ENCODE peak calls at places on chromosome 22, in four cellular contexts. One of them, this sample, is unnamed.

GRCh38 chr22:21641417-21641794 is 696 bp upstream of the SDF2L1 start:
- DNase-seq in K562: peak
- DNase-seq in IMR-90: peak
- DNase-seq in A549: peak
- DNase-seq in this sample: no peak

GRCh38 chr22:37636186-37636948 is 3.1 kb upstream of the SH3BP1 start:
- DNase-seq in IMR-90: peak
- DNase-seq in A549: no peak
- DNase-seq in K562: no peak
- DNase-seq in this sample: no peak

GRCh38 chr22:22770280-22770871 is 117.2 kb upstream of the IGLL5 start:
- DNase-seq in A549: peak
- DNase-seq in IMR-90: no peak
- DNase-seq in K562: peak
- DNase-seq in this sample: no peak

GRCh38 chr22:30728829-30729228 is 34.2 kb downstream of the OSBP2 start:
- DNase-seq in K562: no peak
- DNase-seq in IMR-90: no peak
- DNase-seq in A549: no peak
- DNase-seq in this sample: no peak

GRCh38 chr22:45608763-45609180 is 62.9 kb upstream of the ATXN10 start:
- DNase-seq in IMR-90: peak
- DNase-seq in A549: peak
- DNase-seq in K562: no peak
- DNase-seq in this sample: no peak

GRCh38 chr22:36770946-36771340 is 5.0 kb downstream of the IFT27 start:
- DNase-seq in IMR-90: no peak
- DNase-seq in A549: no peak
- DNase-seq in K562: no peak
- DNase-seq in this sample: no peak

GRCh38 chr22:35641494-35642120 is 6.6 kb upstream of the APOL6 start:
- DNase-seq in A549: no peak
- DNase-seq in IMR-90: no peak
- DNase-seq in K562: no peak
- DNase-seq in this sample: no peak

GRCh38 chr22:33883561-33883960 is 36.7 kb downstream of the LARGE1 start:
- DNase-seq in IMR-90: no peak
- DNase-seq in A549: no peak
- DNase-seq in K562: no peak
- DNase-seq in this sample: peak

GRCh38 chr22:42202048-42202447 is 68.4 kb downstream of the TCF20 start:
- DNase-seq in A549: no peak
- DNase-seq in K562: no peak
- DNase-seq in IMR-90: no peak
- DNase-seq in this sample: no peak

GRCh38 chr22:26553056-26553752 is 36.7 kb downstream of the TPST2 start:
- DNase-seq in IMR-90: peak
- DNase-seq in K562: no peak
- DNase-seq in A549: peak
- DNase-seq in this sample: no peak

GRCh38 chr22:44091021-44091721 is 67.1 kb downstream of the PARVB start:
- DNase-seq in IMR-90: no peak
- DNase-seq in K562: peak
- DNase-seq in A549: peak
- DNase-seq in this sample: no peak

GRCh38 chr22:44090571-44090905 is 66.4 kb downstream of the PARVB start:
- DNase-seq in A549: no peak
- DNase-seq in K562: no peak
- DNase-seq in IMR-90: no peak
- DNase-seq in this sample: no peak

GRCh38 chr22:44086759-44087158 is 62.7 kb downstream of the PARVB start:
- DNase-seq in IMR-90: no peak
- DNase-seq in A549: no peak
- DNase-seq in K562: no peak
- DNase-seq in this sample: no peak

GRCh38 chr22:44089717-44090570 is 65.8 kb downstream of the PARVB start:
- DNase-seq in A549: no peak
- DNase-seq in K562: no peak
- DNase-seq in IMR-90: no peak
- DNase-seq in this sample: no peak

DNA sequence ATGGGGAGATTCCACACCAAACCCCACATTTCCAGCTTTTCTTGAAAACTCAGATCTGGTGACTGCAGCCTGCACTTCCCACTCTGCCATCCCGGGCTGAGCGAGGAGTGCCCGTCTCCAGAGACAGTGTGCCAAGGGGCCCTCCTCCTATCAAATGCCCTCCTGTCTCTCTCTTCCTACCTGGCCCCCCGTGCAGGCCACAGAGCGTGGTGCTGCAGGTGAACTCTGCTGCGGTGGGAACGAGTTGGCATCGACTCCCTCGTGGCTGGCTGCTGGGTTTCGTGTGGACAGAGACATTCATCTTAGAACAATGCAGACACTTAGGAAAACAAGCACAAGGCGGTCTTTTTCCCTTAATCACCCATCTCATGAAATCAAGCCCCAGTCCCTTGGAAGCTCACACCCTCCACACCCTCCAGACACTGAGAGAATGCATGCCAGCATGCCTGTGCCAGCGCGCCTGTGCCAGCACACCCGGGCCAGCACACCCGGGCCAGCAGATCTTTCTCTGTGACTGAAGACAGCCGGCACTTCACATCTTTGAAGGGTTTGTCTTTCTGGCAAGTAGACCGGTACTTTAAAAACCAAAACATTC is 65.0 kb downstream of the PARVB start:
- DNase-seq in IMR-90: peak
- DNase-seq in A549: no peak
- DNase-seq in K562: no peak
- DNase-seq in this sample: no peak
- TF ChIP-seq ELK1 in IMR-90: no peak
- TF ChIP-seq ELK1 in A549: no peak
- TF ChIP-seq ELK1 in K562: no peak
- TF ChIP-seq ELK1 in this sample: no peak

GRCh38 chr22:24466831-24467249 is 28.3 kb upstream of the UPB1 start:
- DNase-seq in K562: no peak
- DNase-seq in A549: peak
- DNase-seq in IMR-90: peak
- DNase-seq in this sample: no peak
- TF ChIP-seq ELK1 in K562: no peak
- TF ChIP-seq ELK1 in A549: no peak
- TF ChIP-seq ELK1 in IMR-90: no peak
- TF ChIP-seq ELK1 in this sample: no peak

DNA sequence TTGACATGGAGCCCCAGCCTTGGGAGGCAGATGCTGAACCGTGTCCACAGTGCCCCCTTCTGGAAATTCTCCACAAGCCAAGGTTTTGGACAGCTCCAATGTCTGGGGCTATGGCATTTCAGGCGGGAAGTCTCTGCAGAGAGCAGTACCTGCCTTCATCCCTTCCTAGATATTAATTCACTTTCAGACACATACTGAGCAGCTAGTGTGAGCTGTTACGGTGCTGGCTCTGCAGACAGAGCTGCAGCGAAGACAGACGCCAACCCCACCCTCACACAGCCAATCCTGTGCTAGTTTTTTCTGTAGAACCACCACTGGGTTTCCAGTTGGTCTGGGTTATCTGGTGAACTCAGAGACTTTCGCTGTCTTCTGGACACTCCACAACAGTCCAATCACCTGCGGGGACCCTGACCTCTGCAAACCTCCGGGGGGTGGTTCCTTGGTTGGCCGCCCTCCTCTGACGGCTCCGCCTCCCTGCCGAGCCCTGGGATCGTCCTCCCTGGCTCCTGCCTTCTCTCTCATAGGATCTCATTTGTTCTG is 9.1 kb downstream of the LMF2 start:
- DNase-seq in A549: peak
- DNase-seq in IMR-90: peak
- DNase-seq in K562: peak
- DNase-seq in this sample: no peak
- TF ChIP-seq ELK1 in A549: no peak
- TF ChIP-seq ELK1 in IMR-90: no peak
- TF ChIP-seq ELK1 in K562: no peak
- TF ChIP-seq ELK1 in this sample: no peak

GRCh38 chr22:19503869-19504268 is 20.3 kb downstream of the CLDN5 start:
- DNase-seq in K562: peak
- DNase-seq in A549: no peak
- DNase-seq in IMR-90: no peak
- DNase-seq in this sample: no peak
- TF ChIP-seq ELK1 in K562: no peak
- TF ChIP-seq ELK1 in A549: no peak
- TF ChIP-seq ELK1 in IMR-90: no peak
- TF ChIP-seq ELK1 in this sample: no peak

DNA sequence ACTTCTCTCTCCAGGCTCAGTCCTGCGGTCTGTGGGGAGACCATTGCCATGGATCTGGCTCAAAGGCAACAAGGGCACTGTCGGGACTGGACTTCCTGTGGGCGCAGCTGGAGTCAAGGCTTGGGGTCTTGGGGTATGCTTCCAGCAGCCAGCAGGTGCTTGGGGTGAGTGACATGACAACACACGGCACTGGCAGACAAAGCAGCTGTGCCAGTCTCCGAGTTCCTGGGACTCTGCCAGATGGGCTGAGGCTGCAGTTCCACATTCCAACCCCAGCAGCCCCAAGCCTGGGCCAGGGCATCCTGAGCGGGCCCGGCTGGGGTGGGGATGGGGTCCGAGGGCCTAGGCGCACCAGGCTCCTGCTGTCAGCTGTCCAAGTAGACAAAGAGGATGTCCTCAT is 12.3 kb downstream of the GUCD1 start:
- DNase-seq in IMR-90: no peak
- DNase-seq in K562: no peak
- DNase-seq in A549: no peak
- DNase-seq in this sample: no peak
- TF ChIP-seq ELK1 in IMR-90: no peak
- TF ChIP-seq ELK1 in K562: no peak
- TF ChIP-seq ELK1 in A549: no peak
- TF ChIP-seq ELK1 in this sample: no peak

This sample was measured in GM12878.